ENCODE peak calls at places on chromosomes 11 and 22, in six cellular contexts. One of them, this sample, is unnamed.

GRCh38 chr11:23455291-23455864 is 595.1 kb upstream of the CCDC179 start:
- DNase-seq in pancreas: no peak
- DNase-seq in fibroblast of lung: no peak
- DNase-seq in fibroblast of the aortic adventitia: no peak
- DNase-seq in cardiac fibroblast: no peak
- DNase-seq in neural progenitor cell: peak; percentile 14
- DNase-seq in this sample: no peak

GRCh38 chr11:59849129-59849528 is 3.8 kb upstream of the CBLIF start:
- DNase-seq in pancreas: no peak
- DNase-seq in cardiac fibroblast: no peak
- DNase-seq in fibroblast of the aortic adventitia: no peak
- DNase-seq in fibroblast of lung: no peak
- DNase-seq in neural progenitor cell: no peak
- DNase-seq in this sample: peak; percentile 65

GRCh38 chr22:46046299-46046685 is 69.3 kb upstream of the WNT7B start:
- DNase-seq in cardiac fibroblast: no peak
- DNase-seq in fibroblast of lung: no peak
- DNase-seq in neural progenitor cell: no peak
- DNase-seq in pancreas: no peak
- DNase-seq in fibroblast of the aortic adventitia: no peak
- DNase-seq in this sample: peak; percentile 10

GRCh38 chr22:36221799-36222751 is 17.3 kb downstream of the APOL2 start:
- DNase-seq in cardiac fibroblast: peak; percentile 53
- DNase-seq in neural progenitor cell: peak; percentile 81
- DNase-seq in fibroblast of the aortic adventitia: peak; percentile 68
- DNase-seq in pancreas: no peak
- DNase-seq in fibroblast of lung: peak; percentile 48
- DNase-seq in this sample: peak; percentile 59

GRCh38 chr11:9001736-9002135 is 2.1 kb downstream of the NRIP3 start:
- DNase-seq in fibroblast of the aortic adventitia: peak; percentile 71
- DNase-seq in neural progenitor cell: no peak
- DNase-seq in fibroblast of lung: peak; percentile 68
- DNase-seq in pancreas: no peak
- DNase-seq in cardiac fibroblast: peak; percentile 55
- DNase-seq in this sample: no peak

GRCh38 chr11:2944953-2945756 is 15.9 kb upstream of the PHLDA2 start:
- DNase-seq in fibroblast of lung: peak; percentile 92
- DNase-seq in cardiac fibroblast: peak; percentile 95
- DNase-seq in neural progenitor cell: peak; percentile 86
- DNase-seq in fibroblast of the aortic adventitia: peak; percentile 91
- DNase-seq in pancreas: peak; percentile 70
- DNase-seq in this sample: peak; percentile 86

GRCh38 chr11:102709211-102709980 is 3.8 kb upstream of the MMP27 start:
- DNase-seq in fibroblast of lung: no peak
- DNase-seq in neural progenitor cell: no peak
- DNase-seq in cardiac fibroblast: no peak
- DNase-seq in fibroblast of the aortic adventitia: peak; percentile 49
- DNase-seq in pancreas: no peak
- DNase-seq in this sample: no peak

GRCh38 chr11:110908401-110909106 is 196.3 kb upstream of the ARHGAP20 start:
- DNase-seq in cardiac fibroblast: peak; percentile 64
- DNase-seq in fibroblast of the aortic adventitia: peak; percentile 85
- DNase-seq in fibroblast of lung: peak; percentile 73
- DNase-seq in neural progenitor cell: no peak
- DNase-seq in pancreas: no peak
- DNase-seq in this sample: no peak

GRCh38 chr11:17498475-17498874 is 21.8 kb upstream of the ABCC8 start:
- DNase-seq in fibroblast of the aortic adventitia: no peak
- DNase-seq in neural progenitor cell: peak; percentile 62
- DNase-seq in pancreas: no peak
- DNase-seq in fibroblast of lung: no peak
- DNase-seq in cardiac fibroblast: no peak
- DNase-seq in this sample: no peak

GRCh38 chr11:120168108-120168959 is 30.4 kb upstream of the TRIM29 start:
- DNase-seq in pancreas: no peak
- DNase-seq in fibroblast of the aortic adventitia: no peak
- DNase-seq in fibroblast of lung: peak; percentile 32
- DNase-seq in neural progenitor cell: no peak
- DNase-seq in cardiac fibroblast: no peak
- DNase-seq in this sample: no peak

GRCh38 chr11:7858001-7858400 is 61.3 kb upstream of the OR5P2 start:
- DNase-seq in pancreas: no peak
- DNase-seq in fibroblast of lung: no peak
- DNase-seq in fibroblast of the aortic adventitia: no peak
- DNase-seq in neural progenitor cell: no peak
- DNase-seq in cardiac fibroblast: no peak
- DNase-seq in this sample: no peak

GRCh38 chr11:1087961-1088926 is 13.6 kb downstream of the MUC2 start:
- DNase-seq in neural progenitor cell: no peak
- DNase-seq in pancreas: no peak
- DNase-seq in fibroblast of the aortic adventitia: no peak
- DNase-seq in fibroblast of lung: no peak
- DNase-seq in cardiac fibroblast: no peak
- DNase-seq in this sample: peak; percentile 60

GRCh38 chr22:37559901-37560681 is at the start of gene CDC42EP1:
- DNase-seq in fibroblast of lung: peak; percentile 54
- DNase-seq in cardiac fibroblast: peak; percentile 75
- DNase-seq in neural progenitor cell: peak; percentile 74
- DNase-seq in pancreas: peak; percentile 80
- DNase-seq in fibroblast of the aortic adventitia: peak; percentile 55
- DNase-seq in this sample: peak; percentile 75

GRCh38 chr11:628056-628455 is 1.1 kb upstream of the SCT start:
- DNase-seq in cardiac fibroblast: no peak
- DNase-seq in pancreas: no peak
- DNase-seq in fibroblast of lung: no peak
- DNase-seq in fibroblast of the aortic adventitia: no peak
- DNase-seq in neural progenitor cell: no peak
- DNase-seq in this sample: no peak

GRCh38 chr11:68026391-68027105 is 3.9 kb upstream of the NDUFS8 start:
- DNase-seq in neural progenitor cell: no peak
- DNase-seq in pancreas: no peak
- DNase-seq in cardiac fibroblast: no peak
- DNase-seq in fibroblast of the aortic adventitia: no peak
- DNase-seq in fibroblast of lung: no peak
- DNase-seq in this sample: no peak

GRCh38 chr11:12376259-12376971 is 956 bp upstream of the PARVA start:
- DNase-seq in fibroblast of the aortic adventitia: peak; percentile 84
- DNase-seq in fibroblast of lung: peak; percentile 84
- DNase-seq in neural progenitor cell: peak; percentile 18
- DNase-seq in pancreas: peak; percentile 91
- DNase-seq in cardiac fibroblast: peak; percentile 89
- DNase-seq in this sample: peak; percentile 27

GRCh38 chr11:133388975-133389568 is 143.2 kb downstream of the OPCML start:
- DNase-seq in pancreas: no peak
- DNase-seq in fibroblast of the aortic adventitia: no peak
- DNase-seq in neural progenitor cell: no peak
- DNase-seq in fibroblast of lung: no peak
- DNase-seq in cardiac fibroblast: no peak
- DNase-seq in this sample: no peak

GRCh38 chr22:46574438-46574992 is 37.1 kb upstream of the CELSR1 start:
- DNase-seq in fibroblast of lung: no peak
- DNase-seq in pancreas: no peak
- DNase-seq in neural progenitor cell: peak; percentile 0
- DNase-seq in cardiac fibroblast: no peak
- DNase-seq in fibroblast of the aortic adventitia: no peak
- DNase-seq in this sample: peak; percentile 19

GRCh38 chr11:101692980-101693379 is 109.2 kb upstream of the TRPC6 start:
- DNase-seq in fibroblast of the aortic adventitia: no peak
- DNase-seq in neural progenitor cell: no peak
- DNase-seq in pancreas: no peak
- DNase-seq in fibroblast of lung: no peak
- DNase-seq in cardiac fibroblast: no peak
- DNase-seq in this sample: no peak

GRCh38 chr11:125358254-125358840 is 137.7 kb downstream of the FEZ1 start:
- DNase-seq in fibroblast of the aortic adventitia: peak; percentile 39
- DNase-seq in neural progenitor cell: no peak
- DNase-seq in pancreas: no peak
- DNase-seq in fibroblast of lung: peak; percentile 57
- DNase-seq in cardiac fibroblast: peak; percentile 32
- DNase-seq in this sample: no peak

GRCh38 chr11:88315981-88316441 is 21.5 kb downstream of the CTSC start:
- DNase-seq in neural progenitor cell: no peak
- DNase-seq in fibroblast of the aortic adventitia: no peak
- DNase-seq in fibroblast of lung: no peak
- DNase-seq in pancreas: no peak
- DNase-seq in cardiac fibroblast: no peak
- DNase-seq in this sample: no peak

GRCh38 chr11:85791326-85791990 is 19.5 kb downstream of the SYTL2 start:
- DNase-seq in cardiac fibroblast: no peak
- DNase-seq in fibroblast of the aortic adventitia: no peak
- DNase-seq in fibroblast of lung: peak; percentile 21
- DNase-seq in pancreas: no peak
- DNase-seq in neural progenitor cell: no peak
- DNase-seq in this sample: no peak

GRCh38 chr11:74154621-74155281 is 16.1 kb downstream of the C2CD3 start:
- DNase-seq in fibroblast of lung: peak; percentile 28
- DNase-seq in fibroblast of the aortic adventitia: peak; percentile 53
- DNase-seq in neural progenitor cell: no peak
- DNase-seq in cardiac fibroblast: peak; percentile 61
- DNase-seq in pancreas: no peak
- DNase-seq in this sample: no peak

GRCh38 chr11:47857485-47858168 is 9.5 kb upstream of the NUP160 start:
- DNase-seq in pancreas: no peak
- DNase-seq in cardiac fibroblast: no peak
- DNase-seq in neural progenitor cell: no peak
- DNase-seq in fibroblast of the aortic adventitia: no peak
- DNase-seq in fibroblast of lung: no peak
- DNase-seq in this sample: no peak

GRCh38 chr11:11667056-11667455 is 45.3 kb upstream of the GALNT18 start:
- DNase-seq in neural progenitor cell: no peak
- DNase-seq in cardiac fibroblast: peak; percentile 13
- DNase-seq in fibroblast of the aortic adventitia: peak; percentile 9
- DNase-seq in fibroblast of lung: peak; percentile 21
- DNase-seq in pancreas: no peak
- DNase-seq in this sample: no peak

GRCh38 chr11:1123970-1124369 is 33.8 kb upstream of the MUC5AC start:
- DNase-seq in neural progenitor cell: no peak
- DNase-seq in fibroblast of the aortic adventitia: no peak
- DNase-seq in pancreas: no peak
- DNase-seq in cardiac fibroblast: no peak
- DNase-seq in fibroblast of lung: no peak
- DNase-seq in this sample: no peak

GRCh38 chr11:4154503-4154902 is 59.9 kb downstream of the RRM1 start:
- DNase-seq in fibroblast of lung: no peak
- DNase-seq in neural progenitor cell: peak; percentile 10
- DNase-seq in fibroblast of the aortic adventitia: no peak
- DNase-seq in pancreas: no peak
- DNase-seq in cardiac fibroblast: no peak
- DNase-seq in this sample: no peak

GRCh38 chr11:2097356-2097997 is 41.7 kb downstream of the IGF2 start:
- DNase-seq in neural progenitor cell: peak; percentile 92
- DNase-seq in fibroblast of lung: peak; percentile 94
- DNase-seq in pancreas: peak; percentile 35
- DNase-seq in cardiac fibroblast: peak; percentile 87
- DNase-seq in fibroblast of the aortic adventitia: peak; percentile 73
- DNase-seq in this sample: peak; percentile 28

GRCh38 chr11:74011360-74012071 is 2.6 kb upstream of the UCP3 start:
- DNase-seq in fibroblast of the aortic adventitia: peak; percentile 29
- DNase-seq in cardiac fibroblast: peak; percentile 81
- DNase-seq in neural progenitor cell: no peak
- DNase-seq in fibroblast of lung: no peak
- DNase-seq in pancreas: no peak
- DNase-seq in this sample: no peak

GRCh38 chr11:76860539-76861475 is at the start of gene ACER3:
- DNase-seq in pancreas: peak; percentile 91
- DNase-seq in cardiac fibroblast: peak; percentile 93
- DNase-seq in fibroblast of lung: peak; percentile 84
- DNase-seq in fibroblast of the aortic adventitia: peak; percentile 73
- DNase-seq in neural progenitor cell: peak; percentile 98
- DNase-seq in this sample: peak; percentile 95
- TF ChIP-seq CTCF in pancreas: no peak
- TF ChIP-seq CTCF in cardiac fibroblast: peak; percentile 36
- TF ChIP-seq CTCF in fibroblast of lung: peak; percentile 19
- TF ChIP-seq CTCF in fibroblast of the aortic adventitia: peak; percentile 55
- TF ChIP-seq CTCF in neural progenitor cell: peak; percentile 44
- TF ChIP-seq CTCF in this sample: peak; percentile 20

GRCh38 chr22:50057868-50058311 is at the start of gene TTLL8:
- DNase-seq in cardiac fibroblast: no peak
- DNase-seq in fibroblast of lung: no peak
- DNase-seq in pancreas: no peak
- DNase-seq in fibroblast of the aortic adventitia: no peak
- DNase-seq in neural progenitor cell: no peak
- DNase-seq in this sample: no peak
- H3K4me3 ChIP-seq in cardiac fibroblast: no peak within 1 kb of the TSS
- H3K4me3 ChIP-seq in fibroblast of lung: no peak within 1 kb of the TSS
- H3K4me3 ChIP-seq in pancreas: no peak within 1 kb of the TSS
- H3K4me3 ChIP-seq in fibroblast of the aortic adventitia: no peak within 1 kb of the TSS
- H3K4me3 ChIP-seq in neural progenitor cell: peak within 1 kb of the TSS; percentile 54
- H3K4me3 ChIP-seq in this sample: no peak within 1 kb of the TSS

GRCh38 chr22:24436553-24436952 is 9.2 kb downstream of the ADORA2A start:
- DNase-seq in neural progenitor cell: no peak
- DNase-seq in cardiac fibroblast: no peak
- DNase-seq in fibroblast of lung: no peak
- DNase-seq in fibroblast of the aortic adventitia: no peak
- DNase-seq in pancreas: no peak
- DNase-seq in this sample: no peak

GRCh38 chr22:24440270-24440717 is 12.9 kb downstream of the ADORA2A start:
- DNase-seq in pancreas: no peak
- DNase-seq in fibroblast of the aortic adventitia: no peak
- DNase-seq in neural progenitor cell: no peak
- DNase-seq in fibroblast of lung: no peak
- DNase-seq in cardiac fibroblast: no peak
- DNase-seq in this sample: no peak

GRCh38 chr22:24437091-24437490 is 9.7 kb downstream of the ADORA2A start:
- DNase-seq in cardiac fibroblast: no peak
- DNase-seq in fibroblast of the aortic adventitia: no peak
- DNase-seq in neural progenitor cell: no peak
- DNase-seq in pancreas: no peak
- DNase-seq in fibroblast of lung: no peak
- DNase-seq in this sample: no peak

GRCh38 chr22:24435861-24436351 is 8.5 kb downstream of the ADORA2A start:
- DNase-seq in cardiac fibroblast: peak; percentile 45
- DNase-seq in fibroblast of lung: no peak
- DNase-seq in neural progenitor cell: no peak
- DNase-seq in pancreas: no peak
- DNase-seq in fibroblast of the aortic adventitia: peak; percentile 47
- DNase-seq in this sample: no peak

DNA sequence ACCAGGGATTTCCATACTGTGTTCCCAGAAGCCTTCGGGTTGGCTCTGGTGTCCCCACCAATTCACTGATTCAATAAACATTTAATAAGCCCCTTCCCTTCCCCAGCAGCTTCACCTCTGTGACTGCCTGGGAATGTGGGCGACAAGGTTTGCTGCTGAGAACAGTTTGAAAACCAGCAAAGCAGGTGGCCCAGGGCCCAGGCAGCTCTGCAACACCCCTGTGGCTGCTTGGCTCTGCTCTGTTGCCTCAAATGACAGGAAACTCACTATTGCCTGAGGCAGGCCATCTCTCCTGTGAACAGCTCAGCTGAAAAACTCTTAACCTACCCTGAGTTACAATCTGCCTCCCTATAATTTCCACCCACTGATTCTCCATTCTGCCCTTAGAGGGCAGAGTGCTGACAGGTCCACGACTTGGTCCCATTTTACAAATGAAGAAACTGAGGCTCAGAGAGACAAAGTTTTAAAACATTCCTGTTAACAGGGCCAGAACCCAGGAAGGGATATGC is 10.5 kb downstream of the ADORA2A start:
- DNase-seq in fibroblast of the aortic adventitia: peak; percentile 11
- DNase-seq in fibroblast of lung: no peak
- DNase-seq in cardiac fibroblast: no peak
- DNase-seq in neural progenitor cell: no peak
- DNase-seq in pancreas: no peak
- DNase-seq in this sample: no peak
- TF ChIP-seq CTCF in fibroblast of the aortic adventitia: peak; percentile 27
- TF ChIP-seq CTCF in fibroblast of lung: peak; percentile 8
- TF ChIP-seq CTCF in cardiac fibroblast: peak; percentile 8
- TF ChIP-seq CTCF in neural progenitor cell: peak; percentile 9
- TF ChIP-seq CTCF in pancreas: no peak
- TF ChIP-seq CTCF in this sample: no peak

GRCh38 chr22:30370681-30371080 is 13.9 kb downstream of the CCDC157 start:
- DNase-seq in neural progenitor cell: no peak
- DNase-seq in cardiac fibroblast: no peak
- DNase-seq in fibroblast of the aortic adventitia: no peak
- DNase-seq in pancreas: no peak
- DNase-seq in fibroblast of lung: no peak
- DNase-seq in this sample: no peak
- H3K4me3 ChIP-seq in neural progenitor cell: no peak overlapping the region
- H3K4me3 ChIP-seq in cardiac fibroblast: no peak overlapping the region
- H3K4me3 ChIP-seq in fibroblast of the aortic adventitia: no peak overlapping the region
- H3K4me3 ChIP-seq in pancreas: no peak overlapping the region
- H3K4me3 ChIP-seq in fibroblast of lung: no peak overlapping the region
- H3K4me3 ChIP-seq in this sample: no peak overlapping the region

This sample was measured in transverse colon.